ENCODE peak calls at places on chromosomes 13 and 19, in six cellular contexts. E is prostate gland, W is fibroblast of lung, C is esophagus squamous epithelium, M is GM12865, V is endothelial cell of umbilical vein. X is an unnamed sample.

GRCh38 chr13:45564108-45564507 is 51.4 kb downstream of the ERICH6B start:
- DNase-seq in E (no peak), W (peak; percentile 67), C (no peak), M (no peak), V (peak; percentile 7), X (peak; percentile 63)

GRCh38 chr19:40466219-40467006 is at the start of gene SPTBN4:
- DNase-seq in E (no peak), W (no peak), C (no peak), M (peak; percentile 29), V (no peak), X (no peak)

GRCh38 chr13:33918199-33918932 is 100.4 kb downstream of the RFC3 start:
- DNase-seq in E (no peak), W (peak; percentile 82), C (no peak), M (no peak), V (peak; percentile 28), X (peak; percentile 39)

GRCh38 chr19:18802354-18802753 is 11.2 kb upstream of the COMP start:
- DNase-seq in E (no peak), W (no peak), C (no peak), M (no peak), V (no peak), X (no peak)

GRCh38 chr19:35195822-35196221 is 32.7 kb downstream of the FAM187B start:
- DNase-seq in E (no peak), W (no peak), C (no peak), M (no peak), V (no peak), X (peak; percentile 57)

GRCh38 chr13:113186061-113186900 is 22.2 kb downstream of the PCID2 start:
- DNase-seq in E (no peak), W (peak; percentile 27), C (no peak), M (peak; percentile 92), V (no peak), X (no peak)

GRCh38 chr13:75079226-75079625 is 402.7 kb downstream of the TBC1D4 start:
- DNase-seq in E (no peak), W (peak; percentile 82), C (no peak), M (no peak), V (peak; percentile 61), X (peak; percentile 19)

GRCh38 chr13:30002577-30002976 is 152.2 kb upstream of the UBL3 start:
- DNase-seq in E (no peak), W (peak; percentile 93), C (no peak), M (peak; percentile 14), V (no peak), X (no peak)

GRCh38 chr19:6806488-6806887 is 34.0 kb downstream of the VAV1 start:
- DNase-seq in E (no peak), W (no peak), C (no peak), M (no peak), V (no peak), X (no peak)

GRCh38 chr19:14769201-14769600 is 9.2 kb downstream of the ADGRE2 start:
- DNase-seq in E (no peak), W (no peak), C (no peak), M (no peak), V (no peak), X (no peak)

GRCh38 chr13:24865158-24865557 is 101.2 kb downstream of the RNF17 start:
- DNase-seq in E (no peak), W (no peak), C (no peak), M (no peak), V (no peak), X (no peak)

GRCh38 chr13:24866488-24866887 is 102.5 kb downstream of the RNF17 start:
- DNase-seq in E (no peak), W (no peak), C (no peak), M (no peak), V (no peak), X (no peak)

GRCh38 chr13:24861617-24862362 is 97.8 kb downstream of the RNF17 start:
- DNase-seq in E (no peak), W (no peak), C (no peak), M (no peak), V (no peak), X (no peak)

GRCh38 chr13:24863748-24864540 is 100.0 kb downstream of the RNF17 start:
- DNase-seq in E (no peak), W (no peak), C (no peak), M (no peak), V (no peak), X (no peak)

DNA sequence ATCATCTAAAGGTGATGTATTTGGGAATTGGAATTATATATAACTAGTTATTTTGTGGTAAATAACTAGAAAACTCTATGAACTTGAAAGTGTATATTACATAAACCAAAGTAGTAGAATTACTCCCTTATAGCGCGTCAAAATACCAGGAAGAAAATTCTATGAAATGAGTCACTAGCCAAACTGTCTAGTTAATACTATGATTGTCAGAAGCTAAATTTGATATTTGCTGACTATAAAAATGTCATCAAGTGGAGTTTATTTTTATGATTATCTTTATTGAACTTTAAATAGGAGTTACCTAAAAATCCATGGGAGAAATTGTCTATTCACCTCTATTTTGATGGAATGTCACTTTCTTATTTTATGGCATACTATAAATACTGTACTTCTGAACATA is 100.6 kb downstream of the RNF17 start:
- DNase-seq in E (no peak), W (no peak), C (no peak), M (no peak), V (no peak), X (no peak)
- TF ChIP-seq CTCF in E (no peak), W (no peak), C (no peak), M (no peak), V (no peak), X (no peak)

GRCh38 chr19:543912-544608 is at the start of gene GZMM:
- DNase-seq in E (no peak), W (no peak), C (no peak), M (no peak), V (no peak), X (no peak)
- H3K4me3 ChIP-seq in E (no peak within 1 kb of the TSS), W (no peak within 1 kb of the TSS), C (peak within 1 kb of the TSS; percentile 21), M (no peak within 1 kb of the TSS), V (no peak within 1 kb of the TSS), X (no peak within 1 kb of the TSS)

DNA sequence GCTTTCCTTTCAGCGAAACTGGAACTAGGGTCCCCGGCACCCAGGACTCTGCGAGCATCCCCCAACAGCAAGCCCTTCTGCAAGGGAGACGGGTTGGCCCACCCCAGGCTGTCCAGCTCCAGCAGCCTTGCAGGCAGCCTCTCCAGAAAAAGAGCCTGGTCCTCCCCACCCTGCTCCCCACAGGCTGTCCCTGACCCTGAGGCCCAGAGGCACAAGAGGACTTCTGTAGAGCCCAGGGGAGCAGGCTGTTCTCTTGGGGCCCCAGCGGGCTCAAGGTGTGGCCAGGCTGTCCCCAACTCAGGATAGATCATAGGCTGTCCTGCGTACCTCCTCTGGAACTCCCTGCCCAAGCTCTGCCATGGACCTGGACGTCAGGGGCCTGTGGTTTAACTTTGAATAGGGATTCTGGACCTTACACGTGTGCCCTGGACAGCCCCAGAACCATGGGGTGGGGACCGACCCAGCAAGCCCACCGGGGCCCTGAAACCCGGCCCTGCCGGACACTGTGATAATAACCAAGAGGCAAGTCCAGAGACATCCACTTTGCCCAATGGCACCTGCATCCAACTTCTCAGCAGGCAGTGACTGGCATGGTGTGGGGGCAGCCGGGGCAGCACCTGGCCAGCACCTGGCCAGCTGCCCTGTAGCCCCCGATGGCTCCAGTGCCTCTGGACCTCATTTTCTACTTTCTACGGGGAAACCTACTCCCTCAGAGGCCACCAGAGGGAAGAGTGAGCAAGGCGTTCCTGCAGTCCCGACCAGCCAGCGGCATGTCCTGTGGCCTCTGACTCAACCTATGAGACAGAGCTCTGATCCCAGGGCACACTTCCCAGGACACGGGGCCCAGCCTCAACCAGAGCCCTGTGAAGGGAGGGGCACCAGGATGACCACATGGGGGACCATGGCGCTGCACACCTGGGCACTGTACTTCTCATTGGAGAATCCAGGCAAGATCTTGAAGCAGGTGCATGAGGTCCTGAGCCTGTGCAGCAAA is 50.9 kb upstream of the TPM4 start:
- DNase-seq in E (no peak), W (peak; percentile 36), C (no peak), M (peak; percentile 35), V (peak; percentile 49), X (peak; percentile 4)
- TF ChIP-seq CTCF in E (peak; percentile 16), W (peak; percentile 69), C (peak; percentile 57), M (peak; percentile 20), V (peak; percentile 48), X (peak; percentile 53)

GRCh38 chr13:50993371-50993770 is 83.8 kb downstream of the RNASEH2B start:
- DNase-seq in E (no peak), W (no peak), C (no peak), M (no peak), V (no peak), X (no peak)

GRCh38 chr13:50994651-50995050 is 85.1 kb downstream of the RNASEH2B start:
- DNase-seq in E (no peak), W (no peak), C (no peak), M (no peak), V (no peak), X (no peak)

GRCh38 chr13:50995870-50996269 is 86.3 kb downstream of the RNASEH2B start:
- DNase-seq in E (peak; percentile 20), W (no peak), C (no peak), M (no peak), V (no peak), X (no peak)

GRCh38 chr13:50991624-50992610 is 82.3 kb downstream of the RNASEH2B start:
- DNase-seq in E (no peak), W (no peak), C (no peak), M (peak; percentile 59), V (no peak), X (no peak)

DNA sequence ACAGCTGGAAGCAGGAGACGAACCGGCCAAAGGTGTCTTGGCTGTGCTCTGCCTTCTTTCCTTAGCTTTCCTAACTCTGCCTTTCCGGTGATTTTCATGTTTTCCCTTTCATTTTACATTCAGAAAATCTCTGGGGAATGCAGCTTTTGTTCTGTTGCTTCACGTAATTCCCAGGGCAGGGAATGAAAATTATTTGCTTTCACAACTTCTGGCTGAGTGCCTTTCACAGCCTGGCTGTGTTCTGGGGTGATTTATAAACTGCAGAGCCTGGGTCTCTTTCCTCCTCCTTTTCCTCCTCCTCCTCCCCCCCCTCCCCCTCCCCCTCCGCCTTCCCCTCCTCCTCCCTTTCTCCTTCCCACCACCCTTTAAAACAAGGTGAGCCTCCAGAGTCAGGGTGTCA is 84.3 kb downstream of the RNASEH2B start:
- DNase-seq in E (no peak), W (no peak), C (no peak), M (no peak), V (no peak), X (no peak)
- H3K4me3 ChIP-seq in E (no peak overlapping the region), W (no peak overlapping the region), C (no peak overlapping the region), M (no peak overlapping the region), V (no peak overlapping the region), X (no peak overlapping the region)

DNA sequence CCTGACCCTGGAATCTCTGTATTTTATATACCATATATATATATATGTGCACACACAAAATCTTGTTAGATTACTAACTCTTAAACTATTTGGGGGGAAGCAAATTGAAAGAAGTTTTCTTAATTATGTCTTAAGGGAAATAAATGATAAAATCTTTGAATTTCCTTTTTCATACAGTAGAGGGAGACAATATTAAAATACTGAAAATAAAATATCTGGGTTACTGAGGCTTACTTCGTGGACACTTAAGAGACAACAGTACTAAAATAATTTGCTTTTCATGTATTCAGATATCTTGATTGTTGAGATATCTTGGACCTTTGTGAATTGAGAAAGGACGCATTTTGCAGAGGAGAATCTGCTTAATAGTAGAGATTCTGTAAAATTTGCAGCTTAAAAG is 17.0 kb downstream of the SUGT1 start:
- DNase-seq in E (no peak), W (no peak), C (no peak), M (no peak), V (no peak), X (no peak)
- TF ChIP-seq CTCF in E (no peak), W (no peak), C (no peak), M (no peak), V (no peak), X (no peak)

GRCh38 chr19:11481777-11482383 is 1.0 kb upstream of the ELAVL3 start:
- DNase-seq in E (peak; percentile 21), W (peak; percentile 80), C (no peak), M (peak; percentile 97), V (peak; percentile 81), X (no peak)
- H3K4me3 ChIP-seq in E (no peak overlapping the region), W (no peak overlapping the region), C (peak overlapping the region; percentile 39), M (peak overlapping the region; percentile 85), V (no peak overlapping the region), X (peak overlapping the region; percentile 26)

GRCh38 chr19:42116308-42117075 is 15.8 kb downstream of the POU2F2 start:
- DNase-seq in E (no peak), W (no peak), C (no peak), M (no peak), V (no peak), X (no peak)
- TF ChIP-seq CTCF in E (no peak), W (peak; percentile 18), C (peak; percentile 8), M (peak; percentile 39), V (no peak), X (peak; percentile 3)